ENCODE peak calls at places on chromosome 9, in six cellular contexts. O is PC-3, K is H9, N is mammary epithelial cell, M is heart right ventricle, P is uterus. L is an unnamed sample.

GRCh38 chr9:88706193-88707112 is 171.5 kb downstream of the NXNL2 start:
- DNase-seq in O (no peak), K (no peak), N (no peak), M (no peak), P (no peak), L (peak; percentile 98)

GRCh38 chr9:16532272-16532671 is 338.2 kb downstream of the BNC2 start:
- DNase-seq in O (no peak), K (no peak), N (no peak), M (no peak), P (no peak), L (no peak)

GRCh38 chr9:104810421-104811339 is 46.8 kb downstream of the NIPSNAP3B start:
- DNase-seq in O (peak; percentile 90), K (no peak), N (peak; percentile 51), M (peak; percentile 29), P (no peak), L (peak; percentile 73)

GRCh38 chr9:81804306-81804705 is 115.0 kb upstream of the TLE1 start:
- DNase-seq in O (no peak), K (no peak), N (no peak), M (no peak), P (no peak), L (no peak)

GRCh38 chr9:127644943-127645342 is 32.9 kb downstream of the STXBP1 start:
- DNase-seq in O (no peak), K (no peak), N (no peak), M (no peak), P (no peak), L (peak; percentile 71)

GRCh38 chr9:10274156-10274555 is 338.6 kb downstream of the PTPRD start:
- DNase-seq in O (no peak), K (no peak), N (no peak), M (no peak), P (no peak), L (peak; percentile 5)

GRCh38 chr9:131872006-131872405 is 132.1 kb upstream of the RAPGEF1 start:
- DNase-seq in O (no peak), K (peak; percentile 61), N (no peak), M (no peak), P (no peak), L (no peak)

GRCh38 chr9:126131066-126132010 is 195.3 kb upstream of the MVB12B start:
- DNase-seq in O (no peak), K (peak; percentile 17), N (no peak), M (no peak), P (no peak), L (no peak)

GRCh38 chr9:127741831-127742434 is 6.8 kb upstream of the TOR2A start:
- DNase-seq in O (no peak), K (peak; percentile 98), N (no peak), M (peak; percentile 76), P (peak; percentile 46), L (peak; percentile 72)

DNA sequence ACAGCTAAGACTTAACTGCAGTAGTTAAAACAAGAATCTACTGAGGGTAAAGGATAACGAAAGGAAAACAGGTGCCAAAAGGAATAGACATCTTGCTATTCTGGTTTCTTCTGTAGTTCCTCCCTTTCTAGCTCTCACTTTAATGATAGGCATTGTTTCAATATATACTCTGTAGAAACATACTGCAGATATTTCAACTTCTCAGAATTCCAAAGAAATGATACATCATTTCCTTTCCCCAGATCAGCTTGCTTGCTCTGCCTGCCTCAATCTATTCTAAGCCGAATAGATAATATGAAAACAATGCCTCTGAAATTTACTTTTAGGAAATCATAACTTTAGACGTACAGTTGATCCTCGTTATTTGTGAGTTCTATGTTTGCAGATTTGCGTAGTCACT is 46.3 kb downstream of the ACO1 start:
- DNase-seq in O (peak; percentile 33), K (no peak), N (peak; percentile 24), M (no peak), P (no peak), L (no peak)
- H3K27ac ChIP-seq in O (no peak overlapping the region), K (no peak overlapping the region), N (no peak overlapping the region), M (no peak overlapping the region), P (no peak overlapping the region), L (no peak overlapping the region)

DNA sequence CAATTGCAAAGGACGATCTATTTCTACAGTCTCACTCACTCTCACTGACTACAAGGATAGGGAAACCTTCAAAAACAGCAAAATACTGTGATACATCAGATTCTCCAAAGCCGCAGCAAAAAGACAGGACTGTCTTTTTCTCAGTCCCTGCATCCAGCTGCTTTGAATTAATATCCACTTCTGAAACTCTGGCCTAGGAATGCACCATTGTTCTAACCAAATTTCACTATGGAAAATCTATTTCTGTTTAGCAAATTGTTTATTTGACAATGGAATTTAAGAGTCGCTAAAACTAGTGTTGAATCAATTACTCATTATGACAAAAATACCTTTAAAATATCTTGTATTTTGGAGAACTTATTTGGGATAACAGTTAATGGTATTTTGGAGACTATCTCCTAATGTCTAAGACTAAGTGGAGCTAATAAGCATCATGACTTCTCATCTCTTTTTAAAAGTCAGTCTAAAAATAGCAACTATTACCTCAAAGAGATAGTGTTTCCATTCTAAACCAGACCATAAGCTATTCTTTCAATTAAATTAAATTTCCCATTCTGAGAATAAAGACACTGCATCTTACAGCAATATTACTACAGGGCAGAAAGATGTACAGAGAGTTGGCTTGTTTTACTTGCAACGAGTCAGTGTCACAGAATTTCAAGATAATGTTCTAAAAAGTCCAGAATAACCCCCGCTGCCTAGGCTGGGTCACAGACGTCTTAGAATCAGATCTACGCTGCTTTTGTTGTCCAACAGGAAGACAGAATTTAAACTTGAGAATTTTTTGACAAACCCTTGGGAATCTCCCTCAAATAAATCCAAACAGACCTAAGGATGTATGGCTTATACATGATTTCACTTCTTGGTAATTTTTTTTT is 98.7 kb downstream of the USP20 start:
- DNase-seq in O (no peak), K (no peak), N (no peak), M (no peak), P (no peak), L (no peak)
- H3K4me1 ChIP-seq in O (no peaks in the 10 kb centered on the region), K (no peaks in the 10 kb centered on the region), N (no peaks in the 10 kb centered on the region), M (peaks cover 45% of the 10 kb centered on the region), P (peaks cover 7% of the 10 kb centered on the region), L (peaks cover 46% of the 10 kb centered on the region)

GRCh38 chr9:37005517-37006140 is 28.4 kb downstream of the PAX5 start:
- DNase-seq in O (no peak), K (no peak), N (no peak), M (no peak), P (no peak), L (no peak)

GRCh38 chr9:37010180-37010579 is 23.9 kb downstream of the PAX5 start:
- DNase-seq in O (no peak), K (no peak), N (no peak), M (no peak), P (no peak), L (no peak)

GRCh38 chr9:37010976-37011375 is 23.1 kb downstream of the PAX5 start:
- DNase-seq in O (no peak), K (no peak), N (no peak), M (no peak), P (no peak), L (no peak)

GRCh38 chr9:37004424-37004935 is 29.6 kb downstream of the PAX5 start:
- DNase-seq in O (no peak), K (no peak), N (no peak), M (no peak), P (no peak), L (no peak)

DNA sequence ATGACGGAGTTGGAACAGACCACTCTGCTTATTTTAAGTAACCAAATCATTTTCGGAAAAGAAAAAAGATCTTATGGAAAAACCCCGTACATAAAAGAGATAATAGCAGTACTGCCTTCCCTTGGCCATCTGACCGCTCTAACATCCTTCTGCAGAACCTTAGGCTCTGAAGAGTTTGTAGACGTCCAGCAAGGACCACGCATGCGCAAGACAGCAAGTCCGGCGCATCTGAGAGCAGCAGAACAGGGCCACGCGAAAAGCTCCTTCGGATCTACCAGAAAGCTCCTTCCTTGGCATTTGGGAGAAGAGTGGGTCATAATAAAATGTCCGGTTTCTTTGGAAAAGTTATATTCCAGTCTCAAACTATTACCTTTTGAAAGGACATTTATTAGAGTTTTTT is 26.8 kb downstream of the PAX5 start:
- DNase-seq in O (no peak), K (no peak), N (no peak), M (no peak), P (no peak), L (no peak)
- H3K27ac ChIP-seq in O (no peak overlapping the region), K (no peak overlapping the region), N (no peak overlapping the region), M (no peak overlapping the region), P (no peak overlapping the region), L (no peak overlapping the region)

DNA sequence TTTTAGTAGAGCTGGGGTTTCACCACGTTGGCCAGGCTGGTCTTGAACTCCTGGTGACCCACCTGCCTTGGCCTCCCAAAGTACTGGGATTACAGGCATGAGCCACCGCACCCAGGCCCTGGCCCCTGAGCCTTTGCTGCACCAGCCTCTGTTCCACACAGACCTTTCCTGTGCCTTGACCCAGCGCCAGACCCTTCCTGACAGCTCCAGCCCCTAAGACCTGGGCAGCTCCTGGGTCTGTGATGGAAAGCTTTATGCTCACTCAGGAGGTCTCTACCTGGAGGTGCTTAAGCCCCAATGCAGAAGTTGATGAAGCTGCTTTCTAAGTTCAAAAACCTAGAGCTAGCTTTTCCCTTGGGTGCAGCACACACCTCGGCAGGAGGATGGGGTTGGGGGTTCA is 58.8 kb upstream of the NEK6 start:
- DNase-seq in O (no peak), K (no peak), N (no peak), M (no peak), P (no peak), L (no peak)
- H3K4me1 ChIP-seq in O (no peaks in the 10 kb centered on the region), K (no peaks in the 10 kb centered on the region), N (no peaks in the 10 kb centered on the region), M (no peaks in the 10 kb centered on the region), P (no peaks in the 10 kb centered on the region), L (no peaks in the 10 kb centered on the region)

GRCh38 chr9:91037511-91038482 is 236.2 kb downstream of the SYK start:
- DNase-seq in O (peak; percentile 67), K (no peak), N (peak; percentile 41), M (no peak), P (peak; percentile 78), L (peak; percentile 17)
- H3K27ac ChIP-seq in O (peak overlapping the region; percentile 88), K (no peak overlapping the region), N (no peak overlapping the region), M (no peak overlapping the region), P (peak overlapping the region; percentile 81), L (peak overlapping the region; percentile 6)

GRCh38 chr9:91208837-91209236 is 152.9 kb downstream of the AUH start:
- DNase-seq in O (no peak), K (no peak), N (no peak), M (no peak), P (no peak), L (no peak)
- H3K4me1 ChIP-seq in O (peaks cover 5% of the 10 kb centered on the region), K (no peaks in the 10 kb centered on the region), N (peaks cover 9% of the 10 kb centered on the region), M (peaks cover 16% of the 10 kb centered on the region), P (no peaks in the 10 kb centered on the region), L (peaks cover 20% of the 10 kb centered on the region)

GRCh38 chr9:134063088-134063875 is 4.5 kb downstream of the BRD3 start:
- DNase-seq in O (no peak), K (peak; percentile 25), N (no peak), M (no peak), P (no peak), L (no peak)
- H3K27ac ChIP-seq in O (no peak overlapping the region), K (no peak overlapping the region), N (no peak overlapping the region), M (no peak overlapping the region), P (no peak overlapping the region), L (no peak overlapping the region)

GRCh38 chr9:73149371-73150067 is 2.1 kb upstream of the ANXA1 start:
- DNase-seq in O (peak; percentile 79), K (no peak), N (peak; percentile 76), M (no peak), P (no peak), L (no peak)
- H3K4me1 ChIP-seq in O (peaks cover 63% of the 10 kb centered on the region), K (no peaks in the 10 kb centered on the region), N (peaks cover 30% of the 10 kb centered on the region), M (peaks cover 26% of the 10 kb centered on the region), P (peaks cover 21% of the 10 kb centered on the region), L (peaks cover 48% of the 10 kb centered on the region)

GRCh38 chr9:35510745-35511428 is 21.0 kb downstream of the RUSC2 start:
- DNase-seq in O (peak; percentile 90), K (no peak), N (peak; percentile 50), M (peak; percentile 93), P (peak; percentile 87), L (peak; percentile 50)
- H3K27ac ChIP-seq in O (peak overlapping the region; percentile 66), K (no peak overlapping the region), N (peak overlapping the region; percentile 41), M (peak overlapping the region; percentile 78), P (peak overlapping the region; percentile 90), L (peak overlapping the region; percentile 93)